ENCODE peak calls at places on chromosomes 1 and 21, in nine cellular contexts. L is stimulated activated CD8-positive, alpha-beta memory T cell treated with anti-CD3 and anti-CD28 coated beads, Interleukin-15, amount 100 ng/mL, for 4 hours; Z is ovary; O is activated T-cell treated with anti-CD3 and anti-CD28 coated beads for 24 hours; I is NCI-H2029; E is COR-L47; S is A172; V is heart left ventricle; W is left ventricle myocardium superior. U is an unnamed sample.

GRCh38 chr1:204617256-204618147 is 68.0 kb downstream of the LRRN2 start:
- DNase-seq in O (no peak), I (no peak), L (no peak), W (no peak), S (no peak), E (no peak), Z (no peak), V (no peak), U (no peak)

GRCh38 chr1:19435181-19435580 is 50.2 kb downstream of the CAPZB start:
- DNase-seq in I (no peak), L (no peak), V (peak; percentile 60), W (no peak), S (no peak), E (no peak), Z (no peak), O (no peak), U (no peak)

GRCh38 chr1:186214816-186215215 is 160.2 kb downstream of the TPR start:
- DNase-seq in O (no peak), E (no peak), V (no peak), L (no peak), I (no peak), W (no peak), S (no peak), Z (no peak), U (no peak)

GRCh38 chr1:208835082-208835467 is 590.9 kb upstream of the PLXNA2 start:
- DNase-seq in V (no peak), S (no peak), I (no peak), E (no peak), Z (no peak), L (no peak), W (no peak), O (no peak), U (no peak)

GRCh38 chr21:31354604-31355443 is 10.8 kb upstream of the TIAM1 start:
- DNase-seq in L (peak; percentile 51), Z (no peak), V (no peak), S (peak; percentile 97), W (no peak), E (no peak), O (peak; percentile 76), I (no peak), U (peak; percentile 17)

GRCh38 chr1:243475966-243476365 is 220.1 kb downstream of the SDCCAG8 start:
- DNase-seq in O (no peak), S (peak; percentile 47), V (no peak), L (no peak), I (no peak), E (no peak), Z (no peak), W (no peak), U (no peak)

GRCh38 chr21:41952568-41953248 is 1.1 kb downstream of the C2CD2 start:
- DNase-seq in E (no peak), W (peak; percentile 34), I (no peak), V (no peak), O (no peak), L (no peak), Z (no peak), S (no peak), U (no peak)

GRCh38 chr1:230163719-230164118 is 96.7 kb downstream of the GALNT2 start:
- DNase-seq in W (no peak), I (no peak), V (no peak), Z (no peak), E (no peak), O (no peak), L (no peak), S (no peak), U (peak; percentile 81)

GRCh38 chr1:236502972-236503639 is 20.7 kb upstream of the LGALS8 start:
- DNase-seq in Z (no peak), O (no peak), V (peak; percentile 66), W (peak; percentile 64), S (peak; percentile 96), E (peak; percentile 33), L (no peak), I (no peak), U (peak; percentile 64)

GRCh38 chr1:60621524-60621923 is 460.8 kb upstream of the NFIA start:
- DNase-seq in L (no peak), Z (no peak), S (no peak), I (peak; percentile 64), W (peak; percentile 24), E (peak; percentile 99), O (no peak), V (no peak), U (no peak)

GRCh38 chr1:18266391-18266790 is 158.8 kb downstream of the IGSF21 start:
- DNase-seq in E (no peak), Z (no peak), O (no peak), I (no peak), L (no peak), W (no peak), S (no peak), V (no peak), U (no peak)

GRCh38 chr1:5226390-5226704 is 571.9 kb downstream of the AJAP1 start:
- DNase-seq in E (no peak), V (no peak), W (no peak), L (no peak), O (no peak), S (no peak), I (no peak), Z (no peak), U (no peak)

GRCh38 chr1:245155186-245156040 is 628 bp downstream of the KIF26B start:
- DNase-seq in I (no peak), E (no peak), V (no peak), L (no peak), Z (no peak), W (no peak), O (no peak), S (no peak), U (no peak)

GRCh38 chr1:43482240-43482639 is 28.5 kb upstream of the HYI start:
- DNase-seq in V (no peak), S (no peak), Z (no peak), E (no peak), W (no peak), O (no peak), I (no peak), L (no peak), U (no peak)

GRCh38 chr1:2403273-2403672 is 9.1 kb downstream of the PEX10 start:
- DNase-seq in W (no peak), S (no peak), V (no peak), L (no peak), I (no peak), Z (no peak), O (no peak), E (no peak), U (no peak)